ENCODE peak calls at places on chromosomes 11 and 22, in ten cellular contexts. One of them, this sample, is unnamed.

GRCh38 chr22:17097701-17098100 is 12.9 kb downstream of the IL17RA start:
- DNase-seq in spleen: peak
- DNase-seq in body of pancreas: no peak
- DNase-seq in transverse colon: no peak
- DNase-seq in stomach: no peak
- DNase-seq in esophagus squamous epithelium: no peak
- DNase-seq in IMR-90: no peak
- DNase-seq in A549: no peak
- DNase-seq in sigmoid colon: peak
- DNase-seq in ovary: no peak
- DNase-seq in this sample: no peak

GRCh38 chr22:39462443-39463147 is 5.8 kb downstream of the MGAT3 start:
- DNase-seq in stomach: no peak
- DNase-seq in IMR-90: no peak
- DNase-seq in ovary: no peak
- DNase-seq in transverse colon: no peak
- DNase-seq in A549: no peak
- DNase-seq in body of pancreas: no peak
- DNase-seq in esophagus squamous epithelium: no peak
- DNase-seq in spleen: no peak
- DNase-seq in sigmoid colon: no peak
- DNase-seq in this sample: no peak

GRCh38 chr11:72988796-72989195 is 153.3 kb downstream of the FCHSD2 start:
- DNase-seq in ovary: no peak
- DNase-seq in esophagus squamous epithelium: no peak
- DNase-seq in A549: no peak
- DNase-seq in body of pancreas: no peak
- DNase-seq in transverse colon: no peak
- DNase-seq in spleen: no peak
- DNase-seq in IMR-90: no peak
- DNase-seq in stomach: no peak
- DNase-seq in sigmoid colon: no peak
- DNase-seq in this sample: no peak

GRCh38 chr11:63841554-63841953 is 2.6 kb downstream of the MARK2 start:
- DNase-seq in body of pancreas: peak
- DNase-seq in IMR-90: peak
- DNase-seq in transverse colon: no peak
- DNase-seq in sigmoid colon: no peak
- DNase-seq in A549: no peak
- DNase-seq in stomach: no peak
- DNase-seq in spleen: no peak
- DNase-seq in ovary: no peak
- DNase-seq in esophagus squamous epithelium: no peak
- DNase-seq in this sample: no peak

GRCh38 chr11:114569781-114570180 is 10.1 kb upstream of the NXPE1 start:
- DNase-seq in esophagus squamous epithelium: no peak
- DNase-seq in body of pancreas: no peak
- DNase-seq in sigmoid colon: no peak
- DNase-seq in A549: no peak
- DNase-seq in spleen: no peak
- DNase-seq in IMR-90: no peak
- DNase-seq in ovary: no peak
- DNase-seq in transverse colon: no peak
- DNase-seq in stomach: no peak
- DNase-seq in this sample: no peak

GRCh38 chr11:77191429-77191822 is 63.4 kb downstream of the MYO7A start:
- DNase-seq in IMR-90: peak
- DNase-seq in transverse colon: no peak
- DNase-seq in stomach: no peak
- DNase-seq in A549: peak
- DNase-seq in ovary: no peak
- DNase-seq in spleen: no peak
- DNase-seq in esophagus squamous epithelium: no peak
- DNase-seq in sigmoid colon: no peak
- DNase-seq in body of pancreas: no peak
- DNase-seq in this sample: no peak

GRCh38 chr11:100892886-100893285 is 205.8 kb downstream of the ARHGAP42 start:
- DNase-seq in esophagus squamous epithelium: no peak
- DNase-seq in stomach: no peak
- DNase-seq in IMR-90: no peak
- DNase-seq in spleen: no peak
- DNase-seq in transverse colon: no peak
- DNase-seq in sigmoid colon: no peak
- DNase-seq in ovary: no peak
- DNase-seq in A549: no peak
- DNase-seq in body of pancreas: no peak
- DNase-seq in this sample: no peak

GRCh38 chr22:49964493-49965290 is 4.1 kb downstream of the PIM3 start:
- DNase-seq in A549: no peak
- DNase-seq in sigmoid colon: peak
- DNase-seq in spleen: peak
- DNase-seq in body of pancreas: peak
- DNase-seq in esophagus squamous epithelium: no peak
- DNase-seq in transverse colon: peak
- DNase-seq in IMR-90: no peak
- DNase-seq in stomach: peak
- DNase-seq in ovary: peak
- DNase-seq in this sample: no peak

DNA sequence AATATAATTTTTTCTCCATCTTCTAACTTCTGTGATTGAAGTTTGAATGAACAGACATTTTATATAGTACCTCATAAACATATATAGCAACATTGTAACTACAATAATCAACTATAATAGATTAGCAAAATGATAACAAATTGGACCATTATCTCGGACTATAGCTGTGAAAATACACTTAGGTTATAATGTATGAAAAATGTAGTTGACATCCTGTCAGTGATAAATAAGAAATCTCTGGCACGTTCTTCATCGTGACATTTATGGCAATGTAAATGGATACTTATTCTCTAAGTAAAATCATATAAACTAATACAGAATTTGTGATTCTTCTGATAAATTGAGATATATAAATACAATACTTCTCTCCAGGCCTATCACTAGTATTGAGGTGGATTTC is 333.3 kb downstream of the GUCY1A2 start:
- DNase-seq in body of pancreas: no peak
- DNase-seq in IMR-90: no peak
- DNase-seq in stomach: no peak
- DNase-seq in ovary: no peak
- DNase-seq in A549: no peak
- DNase-seq in sigmoid colon: no peak
- DNase-seq in spleen: no peak
- DNase-seq in esophagus squamous epithelium: no peak
- DNase-seq in transverse colon: no peak
- DNase-seq in this sample: no peak
- TF ChIP-seq POLR2A in body of pancreas: no peak
- TF ChIP-seq POLR2A in IMR-90: no peak
- TF ChIP-seq POLR2A in stomach: no peak
- TF ChIP-seq POLR2A in ovary: no peak
- TF ChIP-seq POLR2A in A549: no peak
- TF ChIP-seq POLR2A in sigmoid colon: no peak
- TF ChIP-seq POLR2A in spleen: no peak
- TF ChIP-seq POLR2A in esophagus squamous epithelium: no peak
- TF ChIP-seq POLR2A in transverse colon: no peak
- TF ChIP-seq POLR2A in this sample: no peak

GRCh38 chr22:43953988-43954771 is 1.1 kb upstream of the SAMM50 start:
- DNase-seq in stomach: no peak
- DNase-seq in ovary: no peak
- DNase-seq in esophagus squamous epithelium: no peak
- DNase-seq in A549: no peak
- DNase-seq in body of pancreas: no peak
- DNase-seq in transverse colon: no peak
- DNase-seq in IMR-90: no peak
- DNase-seq in spleen: no peak
- DNase-seq in sigmoid colon: no peak
- DNase-seq in this sample: no peak

GRCh38 chr22:43956805-43957463 is 1.7 kb downstream of the SAMM50 start:
- DNase-seq in stomach: no peak
- DNase-seq in ovary: no peak
- DNase-seq in spleen: no peak
- DNase-seq in IMR-90: no peak
- DNase-seq in A549: no peak
- DNase-seq in esophagus squamous epithelium: no peak
- DNase-seq in sigmoid colon: no peak
- DNase-seq in transverse colon: no peak
- DNase-seq in body of pancreas: no peak
- DNase-seq in this sample: no peak

GRCh38 chr22:43956383-43956782 is 1.1 kb downstream of the SAMM50 start:
- DNase-seq in esophagus squamous epithelium: no peak
- DNase-seq in spleen: no peak
- DNase-seq in sigmoid colon: no peak
- DNase-seq in IMR-90: no peak
- DNase-seq in stomach: no peak
- DNase-seq in body of pancreas: no peak
- DNase-seq in ovary: no peak
- DNase-seq in transverse colon: no peak
- DNase-seq in A549: no peak
- DNase-seq in this sample: no peak

GRCh38 chr22:43955883-43956286 is 643 bp downstream of the SAMM50 start:
- DNase-seq in stomach: no peak
- DNase-seq in transverse colon: no peak
- DNase-seq in esophagus squamous epithelium: no peak
- DNase-seq in ovary: no peak
- DNase-seq in sigmoid colon: no peak
- DNase-seq in IMR-90: no peak
- DNase-seq in A549: no peak
- DNase-seq in spleen: no peak
- DNase-seq in body of pancreas: no peak
- DNase-seq in this sample: no peak

DNA sequence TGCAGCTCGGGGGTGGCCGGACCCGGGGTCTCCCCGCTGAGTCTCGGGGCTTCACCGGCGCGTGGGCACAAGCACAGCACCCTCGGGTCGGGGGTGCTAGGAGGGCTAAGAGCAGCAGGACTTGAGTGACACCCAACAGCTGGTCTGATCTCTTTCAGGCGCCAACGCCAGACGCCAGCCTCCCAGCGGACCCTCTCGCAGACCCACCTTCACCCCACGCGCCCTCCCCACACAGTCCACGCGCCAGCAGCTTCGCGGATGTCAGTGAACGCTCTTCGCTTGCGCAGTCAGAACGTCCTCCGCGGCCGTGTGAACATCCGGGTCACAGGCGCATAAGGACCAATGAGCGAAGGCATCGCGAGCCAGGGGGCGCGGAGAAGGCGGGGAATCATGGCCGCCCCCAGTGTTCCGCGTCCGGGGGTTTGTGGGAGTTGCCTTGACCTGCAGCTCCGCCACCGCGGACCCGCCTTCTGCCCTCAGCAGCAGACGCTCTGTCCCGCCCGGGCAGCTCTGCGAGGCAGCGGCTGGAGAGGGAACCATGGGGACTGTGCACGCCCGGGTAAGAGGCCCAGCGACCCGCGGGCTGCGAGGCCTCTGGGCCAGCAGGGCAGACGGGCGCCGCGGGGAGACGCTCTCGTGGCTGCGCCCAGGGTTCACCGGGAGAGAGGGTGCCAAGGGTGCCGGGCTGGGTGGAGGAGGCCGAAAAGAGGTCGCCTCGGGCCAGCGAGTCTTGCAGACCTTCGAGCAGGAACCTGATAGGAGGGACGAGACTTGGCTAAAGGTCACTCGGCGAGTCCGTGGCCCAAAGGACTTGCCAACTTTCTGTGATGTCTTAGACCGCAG is at the start of gene SAMM50:
- DNase-seq in ovary: peak
- DNase-seq in stomach: peak
- DNase-seq in sigmoid colon: peak
- DNase-seq in spleen: peak
- DNase-seq in body of pancreas: peak
- DNase-seq in esophagus squamous epithelium: peak
- DNase-seq in A549: peak
- DNase-seq in transverse colon: peak
- DNase-seq in IMR-90: peak
- DNase-seq in this sample: peak
- TF ChIP-seq POLR2A in ovary: peak
- TF ChIP-seq POLR2A in stomach: no peak
- TF ChIP-seq POLR2A in sigmoid colon: peak
- TF ChIP-seq POLR2A in spleen: no peak
- TF ChIP-seq POLR2A in body of pancreas: peak
- TF ChIP-seq POLR2A in esophagus squamous epithelium: no peak
- TF ChIP-seq POLR2A in A549: peak
- TF ChIP-seq POLR2A in transverse colon: peak
- TF ChIP-seq POLR2A in IMR-90: peak
- TF ChIP-seq POLR2A in this sample: peak

GRCh38 chr11:67423891-67424613 is 4.2 kb upstream of the RPS6KB2 start:
- DNase-seq in stomach: no peak
- DNase-seq in sigmoid colon: no peak
- DNase-seq in transverse colon: no peak
- DNase-seq in IMR-90: no peak
- DNase-seq in body of pancreas: no peak
- DNase-seq in spleen: no peak
- DNase-seq in A549: no peak
- DNase-seq in ovary: no peak
- DNase-seq in esophagus squamous epithelium: no peak
- DNase-seq in this sample: no peak

GRCh38 chr11:67420646-67421420 is 5.4 kb downstream of the CARNS1 start:
- DNase-seq in sigmoid colon: peak
- DNase-seq in spleen: peak
- DNase-seq in IMR-90: peak
- DNase-seq in body of pancreas: peak
- DNase-seq in esophagus squamous epithelium: peak
- DNase-seq in transverse colon: peak
- DNase-seq in A549: peak
- DNase-seq in stomach: peak
- DNase-seq in ovary: peak
- DNase-seq in this sample: peak

GRCh38 chr11:67423466-67423865 is 4.8 kb upstream of the RPS6KB2 start:
- DNase-seq in A549: no peak
- DNase-seq in sigmoid colon: no peak
- DNase-seq in transverse colon: no peak
- DNase-seq in ovary: no peak
- DNase-seq in esophagus squamous epithelium: no peak
- DNase-seq in stomach: no peak
- DNase-seq in body of pancreas: no peak
- DNase-seq in IMR-90: no peak
- DNase-seq in spleen: peak
- DNase-seq in this sample: no peak

GRCh38 chr11:67421421-67422031 is 6.0 kb downstream of the CARNS1 start:
- DNase-seq in sigmoid colon: no peak
- DNase-seq in ovary: no peak
- DNase-seq in IMR-90: no peak
- DNase-seq in stomach: no peak
- DNase-seq in spleen: no peak
- DNase-seq in esophagus squamous epithelium: no peak
- DNase-seq in A549: no peak
- DNase-seq in transverse colon: no peak
- DNase-seq in body of pancreas: no peak
- DNase-seq in this sample: no peak

GRCh38 chr11:67422894-67423293 is 5.4 kb upstream of the RPS6KB2 start:
- DNase-seq in ovary: no peak
- DNase-seq in body of pancreas: no peak
- DNase-seq in transverse colon: no peak
- DNase-seq in sigmoid colon: no peak
- DNase-seq in stomach: no peak
- DNase-seq in esophagus squamous epithelium: no peak
- DNase-seq in spleen: no peak
- DNase-seq in A549: no peak
- DNase-seq in IMR-90: no peak
- DNase-seq in this sample: no peak
- TF ChIP-seq POLR2A in ovary: no peak
- TF ChIP-seq POLR2A in body of pancreas: no peak
- TF ChIP-seq POLR2A in transverse colon: no peak
- TF ChIP-seq POLR2A in sigmoid colon: no peak
- TF ChIP-seq POLR2A in stomach: no peak
- TF ChIP-seq POLR2A in esophagus squamous epithelium: no peak
- TF ChIP-seq POLR2A in spleen: no peak
- TF ChIP-seq POLR2A in A549: no peak
- TF ChIP-seq POLR2A in IMR-90: no peak
- TF ChIP-seq POLR2A in this sample: no peak

GRCh38 chr11:123431619-123432018 is 1.6 kb downstream of the GRAMD1B start:
- DNase-seq in esophagus squamous epithelium: no peak
- DNase-seq in IMR-90: peak
- DNase-seq in spleen: no peak
- DNase-seq in ovary: no peak
- DNase-seq in transverse colon: no peak
- DNase-seq in stomach: no peak
- DNase-seq in A549: no peak
- DNase-seq in sigmoid colon: no peak
- DNase-seq in body of pancreas: no peak
- DNase-seq in this sample: no peak

GRCh38 chr11:123428221-123428631 is 1.8 kb upstream of the GRAMD1B start:
- DNase-seq in transverse colon: no peak
- DNase-seq in A549: no peak
- DNase-seq in ovary: peak
- DNase-seq in stomach: no peak
- DNase-seq in body of pancreas: no peak
- DNase-seq in sigmoid colon: no peak
- DNase-seq in esophagus squamous epithelium: no peak
- DNase-seq in IMR-90: no peak
- DNase-seq in spleen: no peak
- DNase-seq in this sample: no peak

GRCh38 chr11:123429336-123429735 is 733 bp upstream of the GRAMD1B start:
- DNase-seq in spleen: no peak
- DNase-seq in stomach: no peak
- DNase-seq in A549: no peak
- DNase-seq in sigmoid colon: no peak
- DNase-seq in esophagus squamous epithelium: no peak
- DNase-seq in body of pancreas: no peak
- DNase-seq in transverse colon: no peak
- DNase-seq in ovary: no peak
- DNase-seq in IMR-90: peak
- DNase-seq in this sample: peak

GRCh38 chr11:123430736-123431356 is 777 bp downstream of the GRAMD1B start:
- DNase-seq in IMR-90: peak
- DNase-seq in esophagus squamous epithelium: no peak
- DNase-seq in ovary: peak
- DNase-seq in A549: peak
- DNase-seq in stomach: peak
- DNase-seq in spleen: peak
- DNase-seq in transverse colon: peak
- DNase-seq in body of pancreas: peak
- DNase-seq in sigmoid colon: peak
- DNase-seq in this sample: peak

DNA sequence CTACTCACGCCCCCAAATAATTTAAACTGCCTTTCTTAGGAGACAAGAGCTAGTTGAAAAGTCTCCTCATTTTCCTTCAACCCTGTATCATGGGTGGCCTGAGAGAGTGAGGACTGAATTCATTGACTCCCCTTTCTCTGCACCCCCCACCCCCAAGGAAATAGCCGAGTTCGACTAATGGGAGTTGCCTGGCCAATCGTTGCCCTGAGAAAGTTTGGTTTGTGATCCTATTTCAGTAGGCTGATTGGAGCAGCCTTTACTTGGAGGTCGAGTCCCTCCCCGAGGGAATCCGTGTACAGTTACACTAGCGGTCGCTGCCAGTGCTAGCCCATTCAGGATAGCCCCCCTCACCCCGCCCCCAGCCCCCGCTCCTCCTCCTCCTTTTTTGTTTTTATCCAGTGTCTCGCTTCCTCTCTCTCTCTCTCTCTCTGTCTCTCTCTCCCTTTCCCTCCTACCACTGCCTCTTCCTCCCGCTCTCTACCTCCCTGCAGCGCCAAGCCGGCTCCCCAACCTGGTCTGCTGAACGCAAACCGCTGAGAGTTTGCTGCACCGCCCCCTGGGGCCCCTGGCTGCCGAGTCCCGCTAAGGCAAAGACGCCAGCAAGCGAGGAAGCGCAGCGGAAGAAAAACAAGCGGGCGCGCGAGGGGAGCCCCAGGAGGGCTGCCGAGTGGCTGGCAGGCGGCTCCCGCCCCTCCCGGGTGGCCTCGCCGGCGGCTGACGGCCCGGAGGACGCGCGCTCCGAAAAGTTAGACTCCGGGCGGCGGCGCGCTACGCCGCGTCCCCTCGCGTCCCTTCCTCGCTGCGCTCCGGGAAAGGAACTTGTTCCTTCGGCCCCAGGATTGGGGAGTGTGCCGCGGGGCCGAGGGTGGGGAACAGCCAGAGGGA is at the start of gene GRAMD1B:
- DNase-seq in sigmoid colon: no peak
- DNase-seq in esophagus squamous epithelium: no peak
- DNase-seq in body of pancreas: peak
- DNase-seq in IMR-90: peak
- DNase-seq in spleen: peak
- DNase-seq in transverse colon: peak
- DNase-seq in A549: peak
- DNase-seq in ovary: peak
- DNase-seq in stomach: peak
- DNase-seq in this sample: peak
- TF ChIP-seq POLR2A in sigmoid colon: no peak
- TF ChIP-seq POLR2A in esophagus squamous epithelium: no peak
- TF ChIP-seq POLR2A in body of pancreas: no peak
- TF ChIP-seq POLR2A in IMR-90: peak
- TF ChIP-seq POLR2A in spleen: no peak
- TF ChIP-seq POLR2A in transverse colon: no peak
- TF ChIP-seq POLR2A in A549: no peak
- TF ChIP-seq POLR2A in ovary: no peak
- TF ChIP-seq POLR2A in stomach: no peak
- TF ChIP-seq POLR2A in this sample: peak

This sample was measured in H54.